ENCODE peak calls at places on chromosome 14, in eight cellular contexts. One of them, this sample, is unnamed.
A peak's percentile ranks its signal among the peaks of the same experiment; 100 is the strongest.

GRCh38 chr14:92426237-92426636 is 87.3 kb upstream of the RIN3 start:
- DNase-seq in thyroid gland: no peak
- DNase-seq in cardiac fibroblast: peak; percentile 55
- DNase-seq in CD8-positive, alpha-beta T cell: no peak
- DNase-seq in foreskin fibroblast: peak; percentile 54
- DNase-seq in hepatocyte: no peak
- DNase-seq in fibroblast of pulmonary artery: peak; percentile 53
- DNase-seq in suprapubic skin: no peak
- DNase-seq in this sample: peak; percentile 58

GRCh38 chr14:80955434-80955939 is at the start of gene TSHR:
- DNase-seq in thyroid gland: peak; percentile 85
- DNase-seq in cardiac fibroblast: peak; percentile 24
- DNase-seq in CD8-positive, alpha-beta T cell: peak; percentile 20
- DNase-seq in foreskin fibroblast: peak; percentile 12
- DNase-seq in hepatocyte: no peak
- DNase-seq in fibroblast of pulmonary artery: peak; percentile 16
- DNase-seq in suprapubic skin: peak; percentile 78
- DNase-seq in this sample: no peak

GRCh38 chr14:99055816-99056215 is 216.2 kb downstream of the BCL11B start:
- DNase-seq in thyroid gland: no peak
- DNase-seq in cardiac fibroblast: no peak
- DNase-seq in CD8-positive, alpha-beta T cell: peak; percentile 69
- DNase-seq in foreskin fibroblast: no peak
- DNase-seq in hepatocyte: no peak
- DNase-seq in fibroblast of pulmonary artery: no peak
- DNase-seq in suprapubic skin: peak; percentile 48
- DNase-seq in this sample: no peak

GRCh38 chr14:74967618-74968017 is 12.2 kb upstream of the PGF start:
- DNase-seq in thyroid gland: no peak
- DNase-seq in cardiac fibroblast: no peak
- DNase-seq in CD8-positive, alpha-beta T cell: no peak
- DNase-seq in foreskin fibroblast: no peak
- DNase-seq in hepatocyte: no peak
- DNase-seq in fibroblast of pulmonary artery: no peak
- DNase-seq in suprapubic skin: no peak
- DNase-seq in this sample: no peak

GRCh38 chr14:94768521-94769412 is 1.1 kb downstream of the GSC start:
- DNase-seq in thyroid gland: peak; percentile 11
- DNase-seq in cardiac fibroblast: no peak
- DNase-seq in CD8-positive, alpha-beta T cell: no peak
- DNase-seq in foreskin fibroblast: peak; percentile 23
- DNase-seq in hepatocyte: no peak
- DNase-seq in fibroblast of pulmonary artery: no peak
- DNase-seq in suprapubic skin: no peak
- DNase-seq in this sample: no peak

GRCh38 chr14:74324945-74325361 is 22.2 kb upstream of the ABCD4 start:
- DNase-seq in thyroid gland: no peak
- DNase-seq in cardiac fibroblast: peak; percentile 57
- DNase-seq in CD8-positive, alpha-beta T cell: no peak
- DNase-seq in foreskin fibroblast: peak; percentile 65
- DNase-seq in hepatocyte: peak; percentile 56
- DNase-seq in fibroblast of pulmonary artery: peak; percentile 58
- DNase-seq in suprapubic skin: no peak
- DNase-seq in this sample: peak; percentile 71

GRCh38 chr14:70254476-70254961 is 65.8 kb upstream of the SLC8A3 start:
- DNase-seq in thyroid gland: peak; percentile 79
- DNase-seq in cardiac fibroblast: peak; percentile 43
- DNase-seq in CD8-positive, alpha-beta T cell: no peak
- DNase-seq in foreskin fibroblast: peak; percentile 58
- DNase-seq in hepatocyte: peak; percentile 84
- DNase-seq in fibroblast of pulmonary artery: peak; percentile 29
- DNase-seq in suprapubic skin: no peak
- DNase-seq in this sample: peak; percentile 39

GRCh38 chr14:54207075-54207474 is 189.7 kb upstream of the CDKN3 start:
- DNase-seq in thyroid gland: no peak
- DNase-seq in cardiac fibroblast: no peak
- DNase-seq in CD8-positive, alpha-beta T cell: no peak
- DNase-seq in foreskin fibroblast: peak; percentile 67
- DNase-seq in hepatocyte: no peak
- DNase-seq in fibroblast of pulmonary artery: no peak
- DNase-seq in suprapubic skin: no peak
- DNase-seq in this sample: peak; percentile 58

DNA sequence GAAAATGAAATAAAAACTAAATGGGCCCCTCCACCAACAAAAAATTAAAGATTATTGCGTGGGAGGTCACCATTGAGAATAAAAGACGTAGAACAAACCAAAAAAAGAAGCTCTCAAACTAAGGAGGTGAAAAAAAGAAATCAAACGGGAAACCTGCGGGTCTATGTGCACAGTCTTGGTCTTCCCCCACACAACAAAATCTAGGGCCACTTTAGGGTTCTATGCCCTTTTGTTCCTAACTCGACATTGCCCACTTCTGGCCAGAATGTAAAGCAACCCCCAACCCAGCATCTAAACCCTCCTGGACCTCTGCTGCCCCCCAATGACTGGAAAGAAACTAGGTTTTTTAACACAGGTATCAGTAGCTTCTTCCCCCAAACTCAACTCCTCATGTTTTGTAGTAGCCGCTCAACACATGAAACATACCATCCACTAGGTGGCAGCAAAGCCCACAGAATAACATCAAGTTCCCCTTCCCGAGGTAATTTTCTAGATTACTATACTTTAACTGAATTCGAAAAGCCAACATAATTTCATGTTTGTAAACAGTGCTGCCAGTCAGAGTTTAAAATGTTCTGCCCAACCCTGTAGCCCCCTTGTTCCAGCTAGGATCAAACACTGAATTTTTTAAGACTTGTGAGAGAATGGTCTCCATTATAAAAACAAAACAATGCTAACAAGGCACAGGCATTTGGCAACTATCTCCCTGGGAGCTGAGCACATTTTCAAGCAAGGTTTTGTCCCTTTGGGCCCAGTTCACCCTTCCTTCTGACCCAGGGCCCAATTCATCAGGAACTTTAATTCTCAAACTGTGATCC is 18.7 kb downstream of the DAD1 start:
- DNase-seq in thyroid gland: peak; percentile 79
- DNase-seq in cardiac fibroblast: peak; percentile 86
- DNase-seq in CD8-positive, alpha-beta T cell: peak; percentile 90
- DNase-seq in foreskin fibroblast: peak; percentile 87
- DNase-seq in hepatocyte: peak; percentile 92
- DNase-seq in fibroblast of pulmonary artery: peak; percentile 90
- DNase-seq in suprapubic skin: peak; percentile 81
- DNase-seq in this sample: peak; percentile 91
- H3K4me3 ChIP-seq in thyroid gland: no peak overlapping the region
- H3K4me3 ChIP-seq in cardiac fibroblast: no peak overlapping the region
- H3K4me3 ChIP-seq in CD8-positive, alpha-beta T cell: peak overlapping the region; percentile 38
- H3K4me3 ChIP-seq in foreskin fibroblast: no peak overlapping the region
- H3K4me3 ChIP-seq in hepatocyte: no peak overlapping the region
- H3K4me3 ChIP-seq in fibroblast of pulmonary artery: no peak overlapping the region
- H3K4me3 ChIP-seq in suprapubic skin: no peak overlapping the region
- H3K4me3 ChIP-seq in this sample: no peak overlapping the region

DNA sequence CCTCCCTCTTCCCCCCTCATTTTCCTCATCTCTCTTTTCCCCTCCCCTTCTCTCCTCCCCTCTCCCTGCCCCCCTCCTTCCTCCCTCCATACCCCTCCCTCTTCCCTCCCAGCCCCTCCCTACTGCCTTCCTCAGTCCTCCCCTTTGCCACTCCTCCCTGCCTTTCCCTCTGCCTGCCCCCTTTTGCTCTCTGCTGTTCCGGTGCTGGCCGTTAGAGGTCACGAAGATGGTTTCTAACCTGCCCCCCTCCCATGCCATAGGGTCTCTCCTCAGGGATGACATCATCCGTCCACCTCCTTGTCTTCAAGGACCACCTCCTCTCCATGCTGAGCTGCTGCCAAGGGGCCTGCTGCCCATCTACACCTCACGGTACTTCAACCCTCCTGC is 2.5 kb downstream of the MEG3 start:
- DNase-seq in thyroid gland: no peak
- DNase-seq in cardiac fibroblast: no peak
- DNase-seq in CD8-positive, alpha-beta T cell: no peak
- DNase-seq in foreskin fibroblast: peak; percentile 57
- DNase-seq in hepatocyte: no peak
- DNase-seq in fibroblast of pulmonary artery: no peak
- DNase-seq in suprapubic skin: no peak
- DNase-seq in this sample: no peak
- TF ChIP-seq CTCF in thyroid gland: no peak
- TF ChIP-seq CTCF in cardiac fibroblast: no peak
- TF ChIP-seq CTCF in CD8-positive, alpha-beta T cell: no peak
- TF ChIP-seq CTCF in foreskin fibroblast: no peak
- TF ChIP-seq CTCF in hepatocyte: no peak
- TF ChIP-seq CTCF in fibroblast of pulmonary artery: no peak
- TF ChIP-seq CTCF in suprapubic skin: no peak
- TF ChIP-seq CTCF in this sample: peak; percentile 32

GRCh38 chr14:64516969-64517368 is 12.4 kb downstream of the ZBTB1 start:
- DNase-seq in thyroid gland: no peak
- DNase-seq in cardiac fibroblast: no peak
- DNase-seq in CD8-positive, alpha-beta T cell: no peak
- DNase-seq in foreskin fibroblast: no peak
- DNase-seq in hepatocyte: no peak
- DNase-seq in fibroblast of pulmonary artery: no peak
- DNase-seq in suprapubic skin: no peak
- DNase-seq in this sample: no peak

GRCh38 chr14:64510825-64511679 is 6.5 kb downstream of the ZBTB1 start:
- DNase-seq in thyroid gland: peak; percentile 71
- DNase-seq in cardiac fibroblast: peak; percentile 78
- DNase-seq in CD8-positive, alpha-beta T cell: peak; percentile 52
- DNase-seq in foreskin fibroblast: peak; percentile 85
- DNase-seq in hepatocyte: peak; percentile 85
- DNase-seq in fibroblast of pulmonary artery: peak; percentile 82
- DNase-seq in suprapubic skin: no peak
- DNase-seq in this sample: peak; percentile 83

GRCh38 chr14:64518229-64518628 is 13.7 kb downstream of the ZBTB1 start:
- DNase-seq in thyroid gland: no peak
- DNase-seq in cardiac fibroblast: no peak
- DNase-seq in CD8-positive, alpha-beta T cell: no peak
- DNase-seq in foreskin fibroblast: no peak
- DNase-seq in hepatocyte: no peak
- DNase-seq in fibroblast of pulmonary artery: no peak
- DNase-seq in suprapubic skin: no peak
- DNase-seq in this sample: no peak

GRCh38 chr14:64513271-64513670 is 8.7 kb downstream of the ZBTB1 start:
- DNase-seq in thyroid gland: no peak
- DNase-seq in cardiac fibroblast: no peak
- DNase-seq in CD8-positive, alpha-beta T cell: no peak
- DNase-seq in foreskin fibroblast: no peak
- DNase-seq in hepatocyte: no peak
- DNase-seq in fibroblast of pulmonary artery: no peak
- DNase-seq in suprapubic skin: no peak
- DNase-seq in this sample: no peak

DNA sequence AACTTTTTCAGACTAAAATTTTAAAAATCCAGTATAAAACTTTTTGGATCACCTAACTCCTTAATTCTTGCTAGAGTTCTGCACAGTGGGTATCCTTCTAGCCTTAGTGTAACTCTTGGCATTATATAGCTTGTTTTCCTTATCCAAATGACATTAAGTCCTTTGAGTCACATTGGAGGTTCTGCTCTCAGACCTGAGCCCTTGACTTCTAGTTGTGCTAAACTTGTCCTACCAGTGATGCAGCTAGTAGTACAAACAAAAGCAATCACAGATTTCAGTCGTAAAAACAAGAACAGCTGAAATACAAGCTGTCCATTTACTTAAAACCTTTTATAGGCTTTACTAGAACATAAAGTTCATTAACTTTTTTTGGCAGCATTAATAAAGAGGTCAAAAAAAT is 10.5 kb downstream of the ZBTB1 start:
- DNase-seq in thyroid gland: peak; percentile 45
- DNase-seq in cardiac fibroblast: no peak
- DNase-seq in CD8-positive, alpha-beta T cell: no peak
- DNase-seq in foreskin fibroblast: no peak
- DNase-seq in hepatocyte: no peak
- DNase-seq in fibroblast of pulmonary artery: no peak
- DNase-seq in suprapubic skin: no peak
- DNase-seq in this sample: no peak
- H3K4me3 ChIP-seq in thyroid gland: no peak overlapping the region
- H3K4me3 ChIP-seq in cardiac fibroblast: no peak overlapping the region
- H3K4me3 ChIP-seq in CD8-positive, alpha-beta T cell: no peak overlapping the region
- H3K4me3 ChIP-seq in foreskin fibroblast: no peak overlapping the region
- H3K4me3 ChIP-seq in hepatocyte: no peak overlapping the region
- H3K4me3 ChIP-seq in fibroblast of pulmonary artery: no peak overlapping the region
- H3K4me3 ChIP-seq in suprapubic skin: no peak overlapping the region
- H3K4me3 ChIP-seq in this sample: no peak overlapping the region

GRCh38 chr14:104343690-104344640 is 205.6 kb downstream of the KIF26A start:
- DNase-seq in thyroid gland: no peak
- DNase-seq in cardiac fibroblast: no peak
- DNase-seq in CD8-positive, alpha-beta T cell: no peak
- DNase-seq in foreskin fibroblast: no peak
- DNase-seq in hepatocyte: no peak
- DNase-seq in fibroblast of pulmonary artery: no peak
- DNase-seq in suprapubic skin: peak; percentile 54
- DNase-seq in this sample: no peak

GRCh38 chr14:104339829-104340228 is 201.4 kb downstream of the KIF26A start:
- DNase-seq in thyroid gland: no peak
- DNase-seq in cardiac fibroblast: no peak
- DNase-seq in CD8-positive, alpha-beta T cell: no peak
- DNase-seq in foreskin fibroblast: no peak
- DNase-seq in hepatocyte: no peak
- DNase-seq in fibroblast of pulmonary artery: no peak
- DNase-seq in suprapubic skin: no peak
- DNase-seq in this sample: no peak

GRCh38 chr14:104343294-104343625 is 204.9 kb downstream of the KIF26A start:
- DNase-seq in thyroid gland: no peak
- DNase-seq in cardiac fibroblast: no peak
- DNase-seq in CD8-positive, alpha-beta T cell: no peak
- DNase-seq in foreskin fibroblast: no peak
- DNase-seq in hepatocyte: no peak
- DNase-seq in fibroblast of pulmonary artery: no peak
- DNase-seq in suprapubic skin: peak; percentile 71
- DNase-seq in this sample: no peak

GRCh38 chr14:104342435-104343293 is 204.3 kb downstream of the KIF26A start:
- DNase-seq in thyroid gland: peak; percentile 33
- DNase-seq in cardiac fibroblast: no peak
- DNase-seq in CD8-positive, alpha-beta T cell: no peak
- DNase-seq in foreskin fibroblast: no peak
- DNase-seq in hepatocyte: no peak
- DNase-seq in fibroblast of pulmonary artery: no peak
- DNase-seq in suprapubic skin: peak; percentile 76
- DNase-seq in this sample: no peak

DNA sequence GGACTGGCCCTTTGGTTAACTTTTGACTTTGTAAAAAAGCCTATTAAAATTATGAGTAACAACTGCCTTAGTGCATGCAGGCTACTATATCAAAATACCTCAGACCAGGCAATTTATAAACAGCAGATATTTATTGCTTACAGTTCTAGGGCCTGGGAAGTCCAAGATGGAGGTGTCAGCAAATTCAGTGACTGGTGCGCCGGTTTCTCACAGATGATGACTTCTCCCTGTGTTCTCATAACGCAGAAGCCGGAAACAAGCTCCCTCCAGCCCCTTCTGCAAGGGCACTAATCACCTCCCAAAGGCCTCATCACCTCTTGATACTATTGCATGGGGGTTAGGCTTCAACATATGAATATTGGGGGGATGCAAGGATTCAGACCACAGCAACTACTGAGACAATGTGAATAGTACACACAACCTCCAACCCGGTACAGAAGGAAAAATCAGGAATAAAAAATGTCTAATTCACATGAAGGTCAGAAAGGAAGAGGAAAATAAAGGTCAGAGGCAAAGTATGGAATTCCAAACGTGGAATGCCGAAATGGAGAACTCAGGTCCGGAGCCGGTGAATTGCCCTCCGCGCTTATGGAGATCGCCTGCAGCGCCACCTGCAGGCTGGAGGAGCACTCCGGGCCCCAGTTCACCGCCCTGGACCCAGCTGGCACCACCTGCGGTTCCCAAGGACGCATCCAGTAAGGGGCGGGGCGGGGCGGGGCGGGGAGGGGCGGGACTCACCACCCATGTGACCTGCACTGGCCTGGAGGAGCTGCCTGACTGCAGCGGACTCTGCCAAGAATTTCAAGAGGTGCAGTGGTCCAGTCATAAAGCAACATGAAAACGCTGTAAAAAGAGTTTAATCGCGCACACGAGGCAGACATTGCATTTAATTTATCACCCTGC is 203.4 kb downstream of the KIF26A start:
- DNase-seq in thyroid gland: peak; percentile 75
- DNase-seq in cardiac fibroblast: peak; percentile 13
- DNase-seq in CD8-positive, alpha-beta T cell: no peak
- DNase-seq in foreskin fibroblast: no peak
- DNase-seq in hepatocyte: peak; percentile 80
- DNase-seq in fibroblast of pulmonary artery: peak; percentile 11
- DNase-seq in suprapubic skin: no peak
- DNase-seq in this sample: peak; percentile 46
- TF ChIP-seq CTCF in thyroid gland: no peak
- TF ChIP-seq CTCF in cardiac fibroblast: no peak
- TF ChIP-seq CTCF in CD8-positive, alpha-beta T cell: no peak
- TF ChIP-seq CTCF in foreskin fibroblast: no peak
- TF ChIP-seq CTCF in hepatocyte: peak; percentile 60
- TF ChIP-seq CTCF in fibroblast of pulmonary artery: no peak
- TF ChIP-seq CTCF in suprapubic skin: peak; percentile 54
- TF ChIP-seq CTCF in this sample: peak; percentile 42

This sample was measured in choroid plexus epithelial cell.